ENCODE peak calls at places on chromosomes 7 and 10, in ten cellular contexts. One of them, this sample, is unnamed.

GRCh38 chr10:46096426-46096825 is 50.4 kb upstream of the MSMB start:
- DNase-seq in mucosa of gallbladder: no peak
- DNase-seq in endothelial cell: no peak
- DNase-seq in fibroblast of mammary gland: peak
- DNase-seq in fibroblast of the conjunctiva: no peak
- DNase-seq in gastrocnemius medialis: no peak
- DNase-seq in posterior cingulate gyrus: no peak
- DNase-seq in activated naive CD8-positive, alpha-beta T cell treated with anti-CD3 and anti-CD28 coated beads, Interleukin-2, amount 50 U/mL, for 24 hours: no peak
- DNase-seq in activated T-helper 9 cell treated with anti-CD3 and anti-CD28 coated beads, Interleukin-2, amount 50 U/mL, for 16 hours: no peak
- DNase-seq in posterior vena cava: no peak
- DNase-seq in this sample: no peak

GRCh38 chr7:44224216-44224950 is 23.6 kb downstream of the YKT6 start:
- DNase-seq in gastrocnemius medialis: no peak
- DNase-seq in endothelial cell: peak
- DNase-seq in posterior cingulate gyrus: peak
- DNase-seq in fibroblast of the conjunctiva: no peak
- DNase-seq in activated T-helper 9 cell treated with anti-CD3 and anti-CD28 coated beads, Interleukin-2, amount 50 U/mL, for 16 hours: no peak
- DNase-seq in activated naive CD8-positive, alpha-beta T cell treated with anti-CD3 and anti-CD28 coated beads, Interleukin-2, amount 50 U/mL, for 24 hours: no peak
- DNase-seq in posterior vena cava: peak
- DNase-seq in mucosa of gallbladder: no peak
- DNase-seq in fibroblast of mammary gland: no peak
- DNase-seq in this sample: no peak

GRCh38 chr7:46900312-46901263 is 681.3 kb downstream of the TNS3 start:
- DNase-seq in endothelial cell: no peak
- DNase-seq in activated naive CD8-positive, alpha-beta T cell treated with anti-CD3 and anti-CD28 coated beads, Interleukin-2, amount 50 U/mL, for 24 hours: no peak
- DNase-seq in activated T-helper 9 cell treated with anti-CD3 and anti-CD28 coated beads, Interleukin-2, amount 50 U/mL, for 16 hours: no peak
- DNase-seq in posterior vena cava: no peak
- DNase-seq in gastrocnemius medialis: no peak
- DNase-seq in mucosa of gallbladder: no peak
- DNase-seq in fibroblast of mammary gland: no peak
- DNase-seq in fibroblast of the conjunctiva: no peak
- DNase-seq in posterior cingulate gyrus: no peak
- DNase-seq in this sample: no peak

GRCh38 chr7:125605241-125605640 is 675.6 kb upstream of the POT1 start:
- DNase-seq in activated T-helper 9 cell treated with anti-CD3 and anti-CD28 coated beads, Interleukin-2, amount 50 U/mL, for 16 hours: no peak
- DNase-seq in fibroblast of mammary gland: peak
- DNase-seq in mucosa of gallbladder: no peak
- DNase-seq in posterior cingulate gyrus: no peak
- DNase-seq in endothelial cell: no peak
- DNase-seq in gastrocnemius medialis: no peak
- DNase-seq in activated naive CD8-positive, alpha-beta T cell treated with anti-CD3 and anti-CD28 coated beads, Interleukin-2, amount 50 U/mL, for 24 hours: no peak
- DNase-seq in fibroblast of the conjunctiva: no peak
- DNase-seq in posterior vena cava: no peak
- DNase-seq in this sample: no peak

GRCh38 chr7:50869108-50869716 is 86.5 kb upstream of the GRB10 start:
- DNase-seq in gastrocnemius medialis: no peak
- DNase-seq in mucosa of gallbladder: peak
- DNase-seq in activated naive CD8-positive, alpha-beta T cell treated with anti-CD3 and anti-CD28 coated beads, Interleukin-2, amount 50 U/mL, for 24 hours: no peak
- DNase-seq in posterior vena cava: no peak
- DNase-seq in posterior cingulate gyrus: no peak
- DNase-seq in activated T-helper 9 cell treated with anti-CD3 and anti-CD28 coated beads, Interleukin-2, amount 50 U/mL, for 16 hours: no peak
- DNase-seq in fibroblast of mammary gland: peak
- DNase-seq in endothelial cell: no peak
- DNase-seq in fibroblast of the conjunctiva: peak
- DNase-seq in this sample: no peak

GRCh38 chr10:123865350-123865749 is 26.3 kb downstream of the CPXM2 start:
- DNase-seq in fibroblast of the conjunctiva: no peak
- DNase-seq in mucosa of gallbladder: no peak
- DNase-seq in activated naive CD8-positive, alpha-beta T cell treated with anti-CD3 and anti-CD28 coated beads, Interleukin-2, amount 50 U/mL, for 24 hours: no peak
- DNase-seq in fibroblast of mammary gland: no peak
- DNase-seq in activated T-helper 9 cell treated with anti-CD3 and anti-CD28 coated beads, Interleukin-2, amount 50 U/mL, for 16 hours: no peak
- DNase-seq in gastrocnemius medialis: no peak
- DNase-seq in posterior vena cava: no peak
- DNase-seq in posterior cingulate gyrus: no peak
- DNase-seq in endothelial cell: no peak
- DNase-seq in this sample: no peak

GRCh38 chr7:115984105-115984504 is 46.5 kb downstream of the TFEC start:
- DNase-seq in fibroblast of mammary gland: peak
- DNase-seq in activated naive CD8-positive, alpha-beta T cell treated with anti-CD3 and anti-CD28 coated beads, Interleukin-2, amount 50 U/mL, for 24 hours: no peak
- DNase-seq in activated T-helper 9 cell treated with anti-CD3 and anti-CD28 coated beads, Interleukin-2, amount 50 U/mL, for 16 hours: no peak
- DNase-seq in fibroblast of the conjunctiva: no peak
- DNase-seq in gastrocnemius medialis: no peak
- DNase-seq in endothelial cell: no peak
- DNase-seq in posterior vena cava: no peak
- DNase-seq in posterior cingulate gyrus: no peak
- DNase-seq in mucosa of gallbladder: no peak
- DNase-seq in this sample: no peak

GRCh38 chr10:97810476-97810875 is 38.7 kb upstream of the SFRP5 start:
- DNase-seq in posterior cingulate gyrus: no peak
- DNase-seq in fibroblast of mammary gland: no peak
- DNase-seq in endothelial cell: no peak
- DNase-seq in activated naive CD8-positive, alpha-beta T cell treated with anti-CD3 and anti-CD28 coated beads, Interleukin-2, amount 50 U/mL, for 24 hours: no peak
- DNase-seq in activated T-helper 9 cell treated with anti-CD3 and anti-CD28 coated beads, Interleukin-2, amount 50 U/mL, for 16 hours: no peak
- DNase-seq in fibroblast of the conjunctiva: no peak
- DNase-seq in gastrocnemius medialis: no peak
- DNase-seq in posterior vena cava: no peak
- DNase-seq in mucosa of gallbladder: no peak
- DNase-seq in this sample: no peak

GRCh38 chr7:42107484-42107883 is 129.5 kb downstream of the GLI3 start:
- DNase-seq in posterior vena cava: no peak
- DNase-seq in endothelial cell: no peak
- DNase-seq in fibroblast of mammary gland: peak
- DNase-seq in gastrocnemius medialis: no peak
- DNase-seq in posterior cingulate gyrus: no peak
- DNase-seq in fibroblast of the conjunctiva: peak
- DNase-seq in activated T-helper 9 cell treated with anti-CD3 and anti-CD28 coated beads, Interleukin-2, amount 50 U/mL, for 16 hours: no peak
- DNase-seq in mucosa of gallbladder: no peak
- DNase-seq in activated naive CD8-positive, alpha-beta T cell treated with anti-CD3 and anti-CD28 coated beads, Interleukin-2, amount 50 U/mL, for 24 hours: no peak
- DNase-seq in this sample: no peak

GRCh38 chr10:31268616-31269303 is 50.3 kb upstream of the ZEB1 start:
- DNase-seq in endothelial cell: no peak
- DNase-seq in fibroblast of mammary gland: peak
- DNase-seq in posterior vena cava: no peak
- DNase-seq in activated naive CD8-positive, alpha-beta T cell treated with anti-CD3 and anti-CD28 coated beads, Interleukin-2, amount 50 U/mL, for 24 hours: no peak
- DNase-seq in fibroblast of the conjunctiva: no peak
- DNase-seq in gastrocnemius medialis: no peak
- DNase-seq in mucosa of gallbladder: no peak
- DNase-seq in posterior cingulate gyrus: no peak
- DNase-seq in activated T-helper 9 cell treated with anti-CD3 and anti-CD28 coated beads, Interleukin-2, amount 50 U/mL, for 16 hours: no peak
- DNase-seq in this sample: no peak

GRCh38 chr10:65618125-65618524 is 1307.7 kb upstream of the LRRTM3 start:
- DNase-seq in posterior vena cava: no peak
- DNase-seq in gastrocnemius medialis: no peak
- DNase-seq in posterior cingulate gyrus: no peak
- DNase-seq in activated T-helper 9 cell treated with anti-CD3 and anti-CD28 coated beads, Interleukin-2, amount 50 U/mL, for 16 hours: no peak
- DNase-seq in fibroblast of mammary gland: no peak
- DNase-seq in endothelial cell: no peak
- DNase-seq in activated naive CD8-positive, alpha-beta T cell treated with anti-CD3 and anti-CD28 coated beads, Interleukin-2, amount 50 U/mL, for 24 hours: no peak
- DNase-seq in fibroblast of the conjunctiva: no peak
- DNase-seq in mucosa of gallbladder: no peak
- DNase-seq in this sample: no peak

GRCh38 chr7:18895456-18895855 is 222.0 kb downstream of the TWIST1 start:
- DNase-seq in endothelial cell: no peak
- DNase-seq in fibroblast of mammary gland: peak
- DNase-seq in gastrocnemius medialis: no peak
- DNase-seq in mucosa of gallbladder: no peak
- DNase-seq in posterior vena cava: no peak
- DNase-seq in activated T-helper 9 cell treated with anti-CD3 and anti-CD28 coated beads, Interleukin-2, amount 50 U/mL, for 16 hours: no peak
- DNase-seq in activated naive CD8-positive, alpha-beta T cell treated with anti-CD3 and anti-CD28 coated beads, Interleukin-2, amount 50 U/mL, for 24 hours: no peak
- DNase-seq in posterior cingulate gyrus: no peak
- DNase-seq in fibroblast of the conjunctiva: peak
- DNase-seq in this sample: no peak

GRCh38 chr10:114271779-114272167 is 32.7 kb downstream of the VWA2 start:
- DNase-seq in gastrocnemius medialis: peak
- DNase-seq in fibroblast of mammary gland: peak
- DNase-seq in endothelial cell: no peak
- DNase-seq in fibroblast of the conjunctiva: peak
- DNase-seq in activated T-helper 9 cell treated with anti-CD3 and anti-CD28 coated beads, Interleukin-2, amount 50 U/mL, for 16 hours: no peak
- DNase-seq in posterior vena cava: peak
- DNase-seq in posterior cingulate gyrus: no peak
- DNase-seq in activated naive CD8-positive, alpha-beta T cell treated with anti-CD3 and anti-CD28 coated beads, Interleukin-2, amount 50 U/mL, for 24 hours: no peak
- DNase-seq in mucosa of gallbladder: peak
- DNase-seq in this sample: no peak

GRCh38 chr7:99489235-99489634 is 10.8 kb downstream of the ZNF394 start:
- DNase-seq in activated T-helper 9 cell treated with anti-CD3 and anti-CD28 coated beads, Interleukin-2, amount 50 U/mL, for 16 hours: no peak
- DNase-seq in fibroblast of mammary gland: no peak
- DNase-seq in fibroblast of the conjunctiva: no peak
- DNase-seq in gastrocnemius medialis: no peak
- DNase-seq in posterior cingulate gyrus: no peak
- DNase-seq in posterior vena cava: no peak
- DNase-seq in activated naive CD8-positive, alpha-beta T cell treated with anti-CD3 and anti-CD28 coated beads, Interleukin-2, amount 50 U/mL, for 24 hours: no peak
- DNase-seq in endothelial cell: no peak
- DNase-seq in mucosa of gallbladder: no peak
- DNase-seq in this sample: no peak

GRCh38 chr7:69603937-69604494 is 5.7 kb downstream of the AUTS2 start:
- DNase-seq in endothelial cell: no peak
- DNase-seq in activated T-helper 9 cell treated with anti-CD3 and anti-CD28 coated beads, Interleukin-2, amount 50 U/mL, for 16 hours: no peak
- DNase-seq in gastrocnemius medialis: no peak
- DNase-seq in fibroblast of mammary gland: no peak
- DNase-seq in fibroblast of the conjunctiva: no peak
- DNase-seq in mucosa of gallbladder: no peak
- DNase-seq in posterior vena cava: no peak
- DNase-seq in activated naive CD8-positive, alpha-beta T cell treated with anti-CD3 and anti-CD28 coated beads, Interleukin-2, amount 50 U/mL, for 24 hours: no peak
- DNase-seq in posterior cingulate gyrus: no peak
- DNase-seq in this sample: no peak

GRCh38 chr10:105952153-105952552 is 1212.4 kb downstream of the SORCS1 start:
- DNase-seq in fibroblast of the conjunctiva: peak
- DNase-seq in posterior cingulate gyrus: no peak
- DNase-seq in gastrocnemius medialis: no peak
- DNase-seq in activated T-helper 9 cell treated with anti-CD3 and anti-CD28 coated beads, Interleukin-2, amount 50 U/mL, for 16 hours: no peak
- DNase-seq in mucosa of gallbladder: no peak
- DNase-seq in activated naive CD8-positive, alpha-beta T cell treated with anti-CD3 and anti-CD28 coated beads, Interleukin-2, amount 50 U/mL, for 24 hours: no peak
- DNase-seq in endothelial cell: peak
- DNase-seq in fibroblast of mammary gland: peak
- DNase-seq in posterior vena cava: no peak
- DNase-seq in this sample: no peak

GRCh38 chr10:69069090-69070042 is 18.5 kb upstream of the SRGN start:
- DNase-seq in mucosa of gallbladder: no peak
- DNase-seq in fibroblast of mammary gland: no peak
- DNase-seq in fibroblast of the conjunctiva: no peak
- DNase-seq in gastrocnemius medialis: no peak
- DNase-seq in posterior vena cava: no peak
- DNase-seq in posterior cingulate gyrus: no peak
- DNase-seq in activated T-helper 9 cell treated with anti-CD3 and anti-CD28 coated beads, Interleukin-2, amount 50 U/mL, for 16 hours: no peak
- DNase-seq in activated naive CD8-positive, alpha-beta T cell treated with anti-CD3 and anti-CD28 coated beads, Interleukin-2, amount 50 U/mL, for 24 hours: no peak
- DNase-seq in endothelial cell: no peak
- DNase-seq in this sample: no peak

GRCh38 chr7:97018126-97018601 is 6.5 kb downstream of the DLX5 start:
- DNase-seq in gastrocnemius medialis: no peak
- DNase-seq in activated naive CD8-positive, alpha-beta T cell treated with anti-CD3 and anti-CD28 coated beads, Interleukin-2, amount 50 U/mL, for 24 hours: no peak
- DNase-seq in posterior vena cava: no peak
- DNase-seq in posterior cingulate gyrus: no peak
- DNase-seq in mucosa of gallbladder: no peak
- DNase-seq in endothelial cell: no peak
- DNase-seq in activated T-helper 9 cell treated with anti-CD3 and anti-CD28 coated beads, Interleukin-2, amount 50 U/mL, for 16 hours: no peak
- DNase-seq in fibroblast of mammary gland: no peak
- DNase-seq in fibroblast of the conjunctiva: no peak
- DNase-seq in this sample: no peak

GRCh38 chr7:157565201-157565626 is 228.4 kb downstream of the DNAJB6 start:
- DNase-seq in posterior vena cava: peak
- DNase-seq in gastrocnemius medialis: no peak
- DNase-seq in fibroblast of mammary gland: peak
- DNase-seq in activated naive CD8-positive, alpha-beta T cell treated with anti-CD3 and anti-CD28 coated beads, Interleukin-2, amount 50 U/mL, for 24 hours: no peak
- DNase-seq in fibroblast of the conjunctiva: no peak
- DNase-seq in activated T-helper 9 cell treated with anti-CD3 and anti-CD28 coated beads, Interleukin-2, amount 50 U/mL, for 16 hours: no peak
- DNase-seq in mucosa of gallbladder: no peak
- DNase-seq in posterior cingulate gyrus: no peak
- DNase-seq in endothelial cell: no peak
- DNase-seq in this sample: no peak

GRCh38 chr7:94266278-94266677 is 128.4 kb upstream of the COL1A2 start:
- DNase-seq in posterior cingulate gyrus: no peak
- DNase-seq in activated T-helper 9 cell treated with anti-CD3 and anti-CD28 coated beads, Interleukin-2, amount 50 U/mL, for 16 hours: no peak
- DNase-seq in fibroblast of the conjunctiva: peak
- DNase-seq in gastrocnemius medialis: peak
- DNase-seq in posterior vena cava: no peak
- DNase-seq in activated naive CD8-positive, alpha-beta T cell treated with anti-CD3 and anti-CD28 coated beads, Interleukin-2, amount 50 U/mL, for 24 hours: no peak
- DNase-seq in mucosa of gallbladder: no peak
- DNase-seq in fibroblast of mammary gland: peak
- DNase-seq in endothelial cell: no peak
- DNase-seq in this sample: no peak

GRCh38 chr10:114320249-114321116 is 81.4 kb downstream of the VWA2 start:
- DNase-seq in activated T-helper 9 cell treated with anti-CD3 and anti-CD28 coated beads, Interleukin-2, amount 50 U/mL, for 16 hours: no peak
- DNase-seq in mucosa of gallbladder: peak
- DNase-seq in posterior cingulate gyrus: no peak
- DNase-seq in activated naive CD8-positive, alpha-beta T cell treated with anti-CD3 and anti-CD28 coated beads, Interleukin-2, amount 50 U/mL, for 24 hours: no peak
- DNase-seq in endothelial cell: no peak
- DNase-seq in fibroblast of the conjunctiva: no peak
- DNase-seq in posterior vena cava: no peak
- DNase-seq in fibroblast of mammary gland: no peak
- DNase-seq in gastrocnemius medialis: no peak
- DNase-seq in this sample: no peak

GRCh38 chr10:125029584-125030242 is 87.8 kb downstream of the ZRANB1 start:
- DNase-seq in fibroblast of mammary gland: no peak
- DNase-seq in posterior vena cava: peak
- DNase-seq in gastrocnemius medialis: no peak
- DNase-seq in endothelial cell: no peak
- DNase-seq in fibroblast of the conjunctiva: no peak
- DNase-seq in activated naive CD8-positive, alpha-beta T cell treated with anti-CD3 and anti-CD28 coated beads, Interleukin-2, amount 50 U/mL, for 24 hours: no peak
- DNase-seq in posterior cingulate gyrus: no peak
- DNase-seq in activated T-helper 9 cell treated with anti-CD3 and anti-CD28 coated beads, Interleukin-2, amount 50 U/mL, for 16 hours: no peak
- DNase-seq in mucosa of gallbladder: no peak
- DNase-seq in this sample: no peak